ENCODE peak calls at places on chromosomes 7 and 10, in four cellular contexts. G is IMR-90, E is AG10803, Z is nephron progenitor cell. Q is an unnamed sample.

GRCh38 chr7:51139796-51140195 is 176.8 kb downstream of the COBL start:
- DNase-seq in G (no peak), E (no peak), Z (no peak), Q (no peak)

GRCh38 chr7:82015751-82016150 is 245.9 kb upstream of the HGF start:
- DNase-seq in G (peak), E (peak), Z (no peak), Q (no peak)

GRCh38 chr10:62765726-62766125 is 38.8 kb upstream of the ADO start:
- DNase-seq in G (no peak), E (no peak), Z (no peak), Q (no peak)

GRCh38 chr7:80634505-80634904 is 3.9 kb upstream of the CD36 start:
- DNase-seq in G (peak), E (peak), Z (no peak), Q (no peak)

GRCh38 chr10:28624351-28624750 is 53.0 kb upstream of the BAMBI start:
- DNase-seq in G (no peak), E (no peak), Z (no peak), Q (no peak)

GRCh38 chr7:44372560-44373417 is 47.4 kb upstream of the CAMK2B start:
- DNase-seq in G (no peak), E (peak), Z (no peak), Q (no peak)

GRCh38 chr10:71489077-71489476 is 92.4 kb downstream of the CDH23 start:
- DNase-seq in G (no peak), E (no peak), Z (no peak), Q (no peak)

GRCh38 chr7:6416516-6417145 is 31.1 kb downstream of the DAGLB start:
- DNase-seq in G (peak), E (no peak), Z (no peak), Q (peak)

GRCh38 chr10:113041841-113042745 is 92.0 kb downstream of the TCF7L2 start:
- DNase-seq in G (no peak), E (peak), Z (no peak), Q (no peak)

GRCh38 chr10:20988357-20988983 is 91.4 kb upstream of the NEBL start:
- DNase-seq in G (no peak), E (peak), Z (no peak), Q (peak)

GRCh38 chr7:99293650-99294049 is 21.0 kb downstream of the MYH16 start:
- DNase-seq in G (no peak), E (no peak), Z (no peak), Q (no peak)

GRCh38 chr10:49365275-49365674 is 30.6 kb downstream of the DRGX start:
- DNase-seq in G (no peak), E (no peak), Z (no peak), Q (no peak)

GRCh38 chr7:94183289-94183749 is 179.2 kb upstream of the BET1 start:
- DNase-seq in G (peak), E (peak), Z (no peak), Q (no peak)

GRCh38 chr7:157979631-157980340 is 607.8 kb downstream of the PTPRN2 start:
- DNase-seq in G (no peak), E (no peak), Z (peak), Q (no peak)

GRCh38 chr10:128708182-128708581 is 582.0 kb upstream of the MKI67 start:
- DNase-seq in G (no peak), E (no peak), Z (no peak), Q (no peak)

GRCh38 chr10:48316236-48316635 is 9.8 kb downstream of the MAPK8 start:
- DNase-seq in G (no peak), E (no peak), Z (no peak), Q (no peak)

GRCh38 chr10:28280652-28281051 is 22.2 kb downstream of the MPP7 start:
- DNase-seq in G (peak), E (peak), Z (no peak), Q (no peak)

GRCh38 chr7:143884978-143885559 is 16.9 kb downstream of the TCAF1 start:
- DNase-seq in G (peak), E (peak), Z (peak), Q (peak)

GRCh38 chr7:115868369-115868768 is 162.2 kb downstream of the TFEC start:
- DNase-seq in G (no peak), E (no peak), Z (no peak), Q (no peak)

GRCh38 chr7:100211342-100211780 is 8.4 kb upstream of the PVRIG start:
- DNase-seq in G (no peak), E (no peak), Z (no peak), Q (no peak)

GRCh38 chr10:2979267-2979660 is 88.1 kb upstream of the PFKP start:
- DNase-seq in G (peak), E (peak), Z (no peak), Q (peak)

GRCh38 chr10:77041636-77042258 is 595.9 kb downstream of the KCNMA1 start:
- DNase-seq in G (no peak), E (no peak), Z (no peak), Q (peak)

GRCh38 chr10:58971211-58971610 is 205.2 kb upstream of the PHYHIPL start:
- DNase-seq in G (no peak), E (no peak), Z (no peak), Q (no peak)

GRCh38 chr7:74269757-74270277 is 15.6 kb upstream of the RFC2 start:
- DNase-seq in G (peak), E (peak), Z (peak), Q (peak)

GRCh38 chr7:17150018-17150417 is 148.4 kb upstream of the AHR start:
- DNase-seq in G (no peak), E (no peak), Z (no peak), Q (no peak)

GRCh38 chr7:101125989-101126650 is 784 bp upstream of the SERPINE1 start:
- DNase-seq in G (peak), E (peak), Z (no peak), Q (no peak)

GRCh38 chr7:118573065-118573464 is 348.6 kb downstream of the ANKRD7 start:
- DNase-seq in G (no peak), E (no peak), Z (peak), Q (no peak)

GRCh38 chr7:37488163-37488759 is 39.6 kb upstream of the ELMO1 start:
- DNase-seq in G (no peak), E (no peak), Z (no peak), Q (no peak)

GRCh38 chr10:2986341-2986933 is 80.9 kb upstream of the PFKP start:
- DNase-seq in G (no peak), E (no peak), Z (no peak), Q (no peak)

GRCh38 chr10:54742416-54742815 is 58.6 kb downstream of the PCDH15 start:
- DNase-seq in G (no peak), E (no peak), Z (no peak), Q (no peak)

GRCh38 chr7:66099551-66100407 is 14.9 kb upstream of the CRCP start:
- DNase-seq in G (peak), E (peak), Z (peak), Q (peak)

GRCh38 chr10:71040890-71041590 is 152.7 kb upstream of the PCBD1 start:
- DNase-seq in G (no peak), E (no peak), Z (no peak), Q (no peak)

GRCh38 chr10:44962870-44963738 is 3.5 kb downstream of the RASSF4 start:
- DNase-seq in G (no peak), E (no peak), Z (no peak), Q (peak)
- TF ChIP-seq CTCF in G (no peak), E (peak), Z (peak), Q (peak)

GRCh38 chr7:7977774-7978173 is 9.2 kb downstream of the GLCCI1 start:
- DNase-seq in G (peak), E (no peak), Z (no peak), Q (peak)

GRCh38 chr7:7976677-7977076 is 8.1 kb downstream of the GLCCI1 start:
- DNase-seq in G (no peak), E (no peak), Z (no peak), Q (no peak)

GRCh38 chr7:7978860-7979259 is 10.3 kb downstream of the GLCCI1 start:
- DNase-seq in G (no peak), E (no peak), Z (no peak), Q (no peak)

GRCh38 chr7:7980134-7980533 is 11.5 kb downstream of the GLCCI1 start:
- DNase-seq in G (no peak), E (no peak), Z (no peak), Q (no peak)

GRCh38 chr7:7979556-7979955 is 11.0 kb downstream of the GLCCI1 start:
- DNase-seq in G (no peak), E (no peak), Z (no peak), Q (no peak)
- TF ChIP-seq CTCF in G (no peak), E (no peak), Z (no peak), Q (no peak)

GRCh38 chr7:27611043-27611442 is 51.6 kb downstream of the HIBADH start:
- DNase-seq in G (peak), E (peak), Z (no peak), Q (no peak)
- TF ChIP-seq CTCF in G (no peak), E (no peak), Z (no peak), Q (no peak)

DNA sequence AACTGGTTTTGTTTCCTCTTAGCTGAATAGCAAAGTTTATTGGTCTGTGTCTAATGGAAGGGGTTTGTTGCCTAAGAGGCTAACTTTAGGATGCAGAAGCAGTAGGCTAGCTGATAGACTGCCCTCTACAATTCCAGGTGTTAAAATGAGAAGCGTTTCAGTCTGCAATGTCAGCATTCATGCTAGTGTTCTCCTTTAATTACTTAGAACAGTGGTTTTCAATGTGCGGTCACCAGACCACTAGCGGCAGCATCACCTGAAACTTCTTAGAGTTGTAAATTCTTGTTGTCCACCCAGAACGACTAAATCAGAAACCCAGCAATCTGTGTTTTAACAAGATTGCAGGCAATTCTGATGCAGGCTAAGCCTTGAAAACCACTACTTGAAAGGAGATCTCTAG is 392.9 kb downstream of the IPMK start:
- DNase-seq in G (no peak), E (no peak), Z (no peak), Q (no peak)
- TF ChIP-seq CTCF in G (no peak), E (no peak), Z (no peak), Q (no peak)

GRCh38 chr7:20991544-20991943 is 204.9 kb upstream of the SP8 start:
- DNase-seq in G (no peak), E (no peak), Z (no peak), Q (no peak)
- TF ChIP-seq CTCF in G (no peak), E (no peak), Z (no peak), Q (no peak)

GRCh38 chr7:4552985-4553384 is 129.1 kb upstream of the FOXK1 start:
- DNase-seq in G (no peak), E (no peak), Z (no peak), Q (no peak)
- TF ChIP-seq CTCF in G (no peak), E (no peak), Z (no peak), Q (no peak)

GRCh38 chr7:24462117-24462516 is 111.1 kb upstream of the PALS2 start:
- DNase-seq in G (no peak), E (no peak), Z (no peak), Q (no peak)

GRCh38 chr7:24466109-24466768 is 107.0 kb upstream of the PALS2 start:
- DNase-seq in G (no peak), E (no peak), Z (no peak), Q (no peak)

GRCh38 chr7:24464846-24465245 is 108.4 kb upstream of the PALS2 start:
- DNase-seq in G (no peak), E (no peak), Z (no peak), Q (no peak)

GRCh38 chr7:24462984-24463383 is 110.3 kb upstream of the PALS2 start:
- DNase-seq in G (no peak), E (no peak), Z (no peak), Q (no peak)

DNA sequence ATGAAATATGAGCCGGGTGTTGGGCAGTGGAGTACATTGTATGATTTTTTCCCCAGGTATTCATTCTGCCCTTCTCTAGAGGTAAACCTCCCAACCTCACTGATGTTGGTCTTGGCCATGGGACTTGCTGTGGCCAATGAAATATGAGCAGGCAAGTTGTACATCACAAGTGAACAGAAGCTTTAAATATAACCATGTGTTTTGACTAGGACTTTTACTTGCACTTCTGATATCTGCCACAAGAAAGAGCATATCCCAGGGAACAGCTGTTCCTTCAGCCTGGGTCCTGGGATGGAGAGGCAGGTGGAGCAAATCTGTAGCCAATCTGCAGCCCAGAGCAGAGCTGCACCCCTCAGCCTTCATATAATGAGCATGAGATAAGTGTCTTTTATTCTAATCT is 109.8 kb upstream of the PALS2 start:
- DNase-seq in G (no peak), E (no peak), Z (no peak), Q (no peak)
- TF ChIP-seq CTCF in G (no peak), E (no peak), Z (no peak), Q (no peak)

GRCh38 chr10:18713077-18713476 is 53.8 kb downstream of the ARL5B start:
- DNase-seq in G (peak), E (peak), Z (no peak), Q (no peak)

DNA sequence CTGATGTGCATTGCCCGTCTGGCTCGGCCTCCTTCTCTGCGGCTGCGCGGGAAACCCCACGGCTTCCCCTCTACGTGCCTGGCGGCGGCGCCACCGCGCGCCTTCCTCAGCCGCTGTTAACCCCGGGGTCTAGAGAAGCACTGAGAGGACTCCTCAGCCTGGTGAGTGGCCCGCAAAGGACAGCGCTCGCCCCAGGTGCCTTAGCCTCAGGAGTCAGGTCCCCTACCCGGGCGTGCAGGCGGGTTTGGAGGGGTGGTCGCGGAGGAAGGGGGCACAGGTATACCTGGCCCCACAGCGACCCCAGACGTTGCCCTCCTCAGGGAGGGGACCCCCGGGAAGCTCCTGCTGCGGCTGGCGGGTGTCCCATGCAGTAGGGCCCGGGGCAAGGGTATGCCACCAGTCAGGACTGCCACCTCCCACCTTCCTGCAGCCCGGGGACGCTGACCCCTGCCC is 51.0 kb downstream of the ARL5B start:
- DNase-seq in G (no peak), E (no peak), Z (no peak), Q (no peak)
- TF ChIP-seq CTCF in G (no peak), E (no peak), Z (no peak), Q (no peak)

GRCh38 chr7:3300651-3301471 is at the start of gene SDK1:
- DNase-seq in G (peak), E (peak), Z (peak), Q (peak)

GRCh38 chr7:3302681-3303320 is 1.7 kb downstream of the SDK1 start:
- DNase-seq in G (no peak), E (no peak), Z (no peak), Q (no peak)

GRCh38 chr7:3301472-3301778 is 373 bp downstream of the SDK1 start:
- DNase-seq in G (no peak), E (no peak), Z (no peak), Q (no peak)

GRCh38 chr7:3300221-3300650 is 816 bp upstream of the SDK1 start:
- DNase-seq in G (peak), E (no peak), Z (peak), Q (peak)

GRCh38 chr7:3301831-3302618 is 973 bp downstream of the SDK1 start:
- DNase-seq in G (peak), E (no peak), Z (peak), Q (peak)
- TF ChIP-seq CTCF in G (no peak), E (peak), Z (no peak), Q (peak)